ENCODE peak calls at places on chromosome 1, in eight cellular contexts. One of them, this sample, is unnamed.

GRCh38 chr1:159556931-159557369 is 21.1 kb upstream of the OR10J5 start:
- DNase-seq in left ventricle myocardium inferior: no peak
- DNase-seq in A549: no peak
- DNase-seq in RWPE2: no peak
- DNase-seq in Peyer's patch: no peak
- DNase-seq in astrocyte: no peak
- DNase-seq in ovary: no peak
- DNase-seq in stomach: no peak
- DNase-seq in this sample: no peak

GRCh38 chr1:174274884-174275283 is 115.6 kb downstream of the RABGAP1L start:
- DNase-seq in left ventricle myocardium inferior: no peak
- DNase-seq in A549: no peak
- DNase-seq in RWPE2: no peak
- DNase-seq in Peyer's patch: no peak
- DNase-seq in astrocyte: no peak
- DNase-seq in ovary: no peak
- DNase-seq in stomach: no peak
- DNase-seq in this sample: no peak

GRCh38 chr1:213783273-213783672 is 204.5 kb upstream of the PROX1 start:
- DNase-seq in left ventricle myocardium inferior: no peak
- DNase-seq in A549: no peak
- DNase-seq in RWPE2: no peak
- DNase-seq in Peyer's patch: no peak
- DNase-seq in astrocyte: no peak
- DNase-seq in ovary: no peak
- DNase-seq in stomach: no peak
- DNase-seq in this sample: no peak

GRCh38 chr1:1153874-1154273 is 19.8 kb upstream of the TTLL10 start:
- DNase-seq in left ventricle myocardium inferior: no peak
- DNase-seq in A549: no peak
- DNase-seq in RWPE2: no peak
- DNase-seq in Peyer's patch: no peak
- DNase-seq in astrocyte: no peak
- DNase-seq in ovary: no peak
- DNase-seq in stomach: no peak
- DNase-seq in this sample: no peak

GRCh38 chr1:23273450-23274133 is 56.3 kb upstream of the HTR1D start:
- DNase-seq in left ventricle myocardium inferior: no peak
- DNase-seq in A549: peak
- DNase-seq in RWPE2: peak
- DNase-seq in Peyer's patch: peak
- DNase-seq in astrocyte: peak
- DNase-seq in ovary: no peak
- DNase-seq in stomach: no peak
- DNase-seq in this sample: no peak

GRCh38 chr1:204837440-204838084 is 33.1 kb upstream of the NFASC start:
- DNase-seq in left ventricle myocardium inferior: peak
- DNase-seq in A549: peak
- DNase-seq in RWPE2: no peak
- DNase-seq in Peyer's patch: no peak
- DNase-seq in astrocyte: peak
- DNase-seq in ovary: peak
- DNase-seq in stomach: no peak
- DNase-seq in this sample: no peak

GRCh38 chr1:196660912-196661311 is 9.1 kb downstream of the CFH start:
- DNase-seq in left ventricle myocardium inferior: no peak
- DNase-seq in A549: peak
- DNase-seq in RWPE2: no peak
- DNase-seq in Peyer's patch: no peak
- DNase-seq in astrocyte: no peak
- DNase-seq in ovary: no peak
- DNase-seq in stomach: no peak
- DNase-seq in this sample: no peak

GRCh38 chr1:9691108-9691445 is 39.5 kb downstream of the PIK3CD start:
- DNase-seq in left ventricle myocardium inferior: no peak
- DNase-seq in A549: no peak
- DNase-seq in RWPE2: no peak
- DNase-seq in Peyer's patch: no peak
- DNase-seq in astrocyte: peak
- DNase-seq in ovary: no peak
- DNase-seq in stomach: no peak
- DNase-seq in this sample: no peak

GRCh38 chr1:12436817-12437599 is 181.0 kb downstream of the DHRS3 start:
- DNase-seq in left ventricle myocardium inferior: no peak
- DNase-seq in A549: peak
- DNase-seq in RWPE2: no peak
- DNase-seq in Peyer's patch: no peak
- DNase-seq in astrocyte: peak
- DNase-seq in ovary: no peak
- DNase-seq in stomach: no peak
- DNase-seq in this sample: no peak

GRCh38 chr1:170536924-170537551 is 5.1 kb downstream of the GORAB start:
- DNase-seq in left ventricle myocardium inferior: no peak
- DNase-seq in A549: no peak
- DNase-seq in RWPE2: no peak
- DNase-seq in Peyer's patch: no peak
- DNase-seq in astrocyte: no peak
- DNase-seq in ovary: no peak
- DNase-seq in stomach: no peak
- DNase-seq in this sample: no peak

GRCh38 chr1:116338400-116338799 is 34.6 kb upstream of the ATP1A1 start:
- DNase-seq in left ventricle myocardium inferior: no peak
- DNase-seq in A549: no peak
- DNase-seq in RWPE2: no peak
- DNase-seq in Peyer's patch: no peak
- DNase-seq in astrocyte: no peak
- DNase-seq in ovary: no peak
- DNase-seq in stomach: no peak
- DNase-seq in this sample: no peak

GRCh38 chr1:117634631-117635030 is 28.8 kb downstream of the TENT5C start:
- DNase-seq in left ventricle myocardium inferior: no peak
- DNase-seq in A549: no peak
- DNase-seq in RWPE2: no peak
- DNase-seq in Peyer's patch: peak
- DNase-seq in astrocyte: no peak
- DNase-seq in ovary: no peak
- DNase-seq in stomach: no peak
- DNase-seq in this sample: no peak

GRCh38 chr1:242827538-242827937 is 303.0 kb upstream of the PLD5 start:
- DNase-seq in left ventricle myocardium inferior: no peak
- DNase-seq in A549: peak
- DNase-seq in RWPE2: no peak
- DNase-seq in Peyer's patch: no peak
- DNase-seq in astrocyte: peak
- DNase-seq in ovary: no peak
- DNase-seq in stomach: no peak
- DNase-seq in this sample: no peak

GRCh38 chr1:107358611-107359342 is 217.9 kb downstream of the NTNG1 start:
- DNase-seq in left ventricle myocardium inferior: no peak
- DNase-seq in A549: no peak
- DNase-seq in RWPE2: no peak
- DNase-seq in Peyer's patch: no peak
- DNase-seq in astrocyte: no peak
- DNase-seq in ovary: no peak
- DNase-seq in stomach: no peak
- DNase-seq in this sample: no peak

GRCh38 chr1:177857285-177857684 is 112.6 kb downstream of the SEC16B start:
- DNase-seq in left ventricle myocardium inferior: no peak
- DNase-seq in A549: no peak
- DNase-seq in RWPE2: no peak
- DNase-seq in Peyer's patch: no peak
- DNase-seq in astrocyte: no peak
- DNase-seq in ovary: no peak
- DNase-seq in stomach: no peak
- DNase-seq in this sample: no peak

GRCh38 chr1:83950106-83950661 is 48.7 kb downstream of the TTLL7 start:
- DNase-seq in left ventricle myocardium inferior: no peak
- DNase-seq in A549: no peak
- DNase-seq in RWPE2: no peak
- DNase-seq in Peyer's patch: no peak
- DNase-seq in astrocyte: no peak
- DNase-seq in ovary: no peak
- DNase-seq in stomach: no peak
- DNase-seq in this sample: no peak

GRCh38 chr1:58966103-58966916 is 182.5 kb upstream of the JUN start:
- DNase-seq in left ventricle myocardium inferior: no peak
- DNase-seq in A549: no peak
- DNase-seq in RWPE2: no peak
- DNase-seq in Peyer's patch: peak
- DNase-seq in astrocyte: no peak
- DNase-seq in ovary: no peak
- DNase-seq in stomach: no peak
- DNase-seq in this sample: no peak
- TF ChIP-seq CTCF in left ventricle myocardium inferior: no peak
- TF ChIP-seq CTCF in A549: no peak
- TF ChIP-seq CTCF in RWPE2: no peak
- TF ChIP-seq CTCF in Peyer's patch: no peak
- TF ChIP-seq CTCF in astrocyte: no peak
- TF ChIP-seq CTCF in ovary: no peak
- TF ChIP-seq CTCF in stomach: no peak
- TF ChIP-seq CTCF in this sample: no peak

GRCh38 chr1:179576509-179576908 is 761 bp upstream of the NPHS2 start:
- DNase-seq in left ventricle myocardium inferior: no peak
- DNase-seq in A549: no peak
- DNase-seq in RWPE2: no peak
- DNase-seq in Peyer's patch: no peak
- DNase-seq in astrocyte: no peak
- DNase-seq in ovary: no peak
- DNase-seq in stomach: no peak
- DNase-seq in this sample: no peak

GRCh38 chr1:179575497-179576314 is at the start of gene NPHS2:
- DNase-seq in left ventricle myocardium inferior: no peak
- DNase-seq in A549: no peak
- DNase-seq in RWPE2: no peak
- DNase-seq in Peyer's patch: no peak
- DNase-seq in astrocyte: no peak
- DNase-seq in ovary: no peak
- DNase-seq in stomach: no peak
- DNase-seq in this sample: no peak
- H3K27ac ChIP-seq in left ventricle myocardium inferior: no peak
- H3K27ac ChIP-seq in A549: no peak
- H3K27ac ChIP-seq in RWPE2: no peak
- H3K27ac ChIP-seq in Peyer's patch: no peak
- H3K27ac ChIP-seq in astrocyte: no peak
- H3K27ac ChIP-seq in ovary: no peak
- H3K27ac ChIP-seq in stomach: no peak
- H3K27ac ChIP-seq in this sample: no peak

GRCh38 chr1:15000030-15000429 is 153.5 kb upstream of the TMEM51 start:
- DNase-seq in left ventricle myocardium inferior: no peak
- DNase-seq in A549: no peak
- DNase-seq in RWPE2: no peak
- DNase-seq in Peyer's patch: no peak
- DNase-seq in astrocyte: no peak
- DNase-seq in ovary: no peak
- DNase-seq in stomach: no peak
- DNase-seq in this sample: no peak
- TF ChIP-seq CTCF in left ventricle myocardium inferior: no peak
- TF ChIP-seq CTCF in A549: no peak
- TF ChIP-seq CTCF in RWPE2: no peak
- TF ChIP-seq CTCF in Peyer's patch: no peak
- TF ChIP-seq CTCF in astrocyte: no peak
- TF ChIP-seq CTCF in ovary: no peak
- TF ChIP-seq CTCF in stomach: no peak
- TF ChIP-seq CTCF in this sample: no peak

DNA sequence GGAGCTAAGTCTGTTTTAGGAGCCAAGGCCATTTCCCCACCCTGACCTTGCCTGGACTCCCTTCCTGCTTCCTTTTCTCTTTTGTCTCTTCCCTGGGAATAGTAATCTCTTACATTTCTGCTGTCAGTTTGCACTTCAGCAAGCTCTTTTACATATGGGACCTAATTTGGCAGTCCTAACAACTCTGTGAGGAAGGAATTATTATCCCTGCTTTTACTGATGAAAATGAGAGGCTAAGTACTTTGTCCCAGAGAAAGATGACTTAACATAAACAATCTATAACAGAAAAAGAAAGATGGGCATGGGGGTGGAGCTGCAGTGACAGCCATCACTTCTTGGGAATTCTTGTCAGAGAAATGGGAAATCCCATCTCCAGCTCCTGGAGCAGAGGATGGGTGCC is 13.9 kb downstream of the OPTC start:
- DNase-seq in left ventricle myocardium inferior: no peak
- DNase-seq in A549: no peak
- DNase-seq in RWPE2: no peak
- DNase-seq in Peyer's patch: no peak
- DNase-seq in astrocyte: no peak
- DNase-seq in ovary: no peak
- DNase-seq in stomach: no peak
- DNase-seq in this sample: no peak
- H3K27ac ChIP-seq in left ventricle myocardium inferior: peak
- H3K27ac ChIP-seq in A549: peak
- H3K27ac ChIP-seq in RWPE2: no peak
- H3K27ac ChIP-seq in Peyer's patch: peak
- H3K27ac ChIP-seq in astrocyte: no peak
- H3K27ac ChIP-seq in ovary: peak
- H3K27ac ChIP-seq in stomach: peak
- H3K27ac ChIP-seq in this sample: no peak